ENCODE peak calls at places on chromosomes 1 and 21, in four cellular contexts. One of them, this sample, is unnamed.

GRCh38 chr1:67213164-67213563 is 46.9 kb downstream of the IL23R start:
- DNase-seq in heart left ventricle: no peak
- DNase-seq in ovary: no peak
- DNase-seq in esophagus squamous epithelium: no peak
- DNase-seq in this sample: peak

GRCh38 chr21:45546636-45547203 is 4.5 kb upstream of the SLC19A1 start:
- DNase-seq in heart left ventricle: no peak
- DNase-seq in ovary: peak
- DNase-seq in esophagus squamous epithelium: no peak
- DNase-seq in this sample: no peak

GRCh38 chr1:200983035-200983561 is 40.4 kb downstream of the KIF21B start:
- DNase-seq in heart left ventricle: no peak
- DNase-seq in ovary: no peak
- DNase-seq in esophagus squamous epithelium: no peak
- DNase-seq in this sample: no peak

GRCh38 chr1:151612506-151613274 is 840 bp downstream of the SNX27 start:
- DNase-seq in heart left ventricle: peak
- DNase-seq in ovary: peak
- DNase-seq in esophagus squamous epithelium: no peak
- DNase-seq in this sample: no peak

GRCh38 chr1:54980528-54981241 is at the start of gene TMEM61:
- DNase-seq in heart left ventricle: no peak
- DNase-seq in ovary: no peak
- DNase-seq in esophagus squamous epithelium: no peak
- DNase-seq in this sample: no peak

GRCh38 chr1:85282424-85282823 is 6.0 kb upstream of the BCL10 start:
- DNase-seq in heart left ventricle: no peak
- DNase-seq in ovary: no peak
- DNase-seq in esophagus squamous epithelium: no peak
- DNase-seq in this sample: no peak

GRCh38 chr1:244322791-244323521 is 128.8 kb downstream of the ADSS2 start:
- DNase-seq in heart left ventricle: peak
- DNase-seq in ovary: no peak
- DNase-seq in esophagus squamous epithelium: no peak
- DNase-seq in this sample: no peak

GRCh38 chr1:18684306-18684705 is 53.7 kb downstream of the PAX7 start:
- DNase-seq in heart left ventricle: no peak
- DNase-seq in ovary: no peak
- DNase-seq in esophagus squamous epithelium: no peak
- DNase-seq in this sample: no peak

GRCh38 chr1:98920441-98921110 is 84.1 kb downstream of the PLPPR5 start:
- DNase-seq in heart left ventricle: no peak
- DNase-seq in ovary: no peak
- DNase-seq in esophagus squamous epithelium: no peak
- DNase-seq in this sample: no peak

GRCh38 chr21:37425684-37426083 is 59.1 kb downstream of the DYRK1A start:
- DNase-seq in heart left ventricle: no peak
- DNase-seq in ovary: no peak
- DNase-seq in esophagus squamous epithelium: no peak
- DNase-seq in this sample: no peak

GRCh38 chr1:48908606-48909005 is 131.9 kb upstream of the BEND5 start:
- DNase-seq in heart left ventricle: no peak
- DNase-seq in ovary: no peak
- DNase-seq in esophagus squamous epithelium: no peak
- DNase-seq in this sample: no peak

GRCh38 chr21:26148834-26149354 is 21.7 kb downstream of the APP start:
- DNase-seq in heart left ventricle: no peak
- DNase-seq in ovary: no peak
- DNase-seq in esophagus squamous epithelium: no peak
- DNase-seq in this sample: no peak

GRCh38 chr1:59041878-59042277 is 255.0 kb upstream of the FGGY start:
- DNase-seq in heart left ventricle: no peak
- DNase-seq in ovary: no peak
- DNase-seq in esophagus squamous epithelium: no peak
- DNase-seq in this sample: no peak

GRCh38 chr1:153608089-153608672 is 4.8 kb downstream of the S100A16 start:
- DNase-seq in heart left ventricle: no peak
- DNase-seq in ovary: no peak
- DNase-seq in esophagus squamous epithelium: no peak
- DNase-seq in this sample: no peak

GRCh38 chr1:11634759-11635158 is 19.5 kb downstream of the FBXO2 start:
- DNase-seq in heart left ventricle: no peak
- DNase-seq in ovary: no peak
- DNase-seq in esophagus squamous epithelium: no peak
- DNase-seq in this sample: no peak

GRCh38 chr21:31176080-31176551 is 137.8 kb upstream of the KRTAP19-8 start:
- DNase-seq in heart left ventricle: no peak
- DNase-seq in ovary: no peak
- DNase-seq in esophagus squamous epithelium: no peak
- DNase-seq in this sample: no peak

GRCh38 chr1:152440635-152441471 is 26.8 kb upstream of the CRNN start:
- DNase-seq in heart left ventricle: peak
- DNase-seq in ovary: peak
- DNase-seq in esophagus squamous epithelium: no peak
- DNase-seq in this sample: peak

GRCh38 chr1:228794810-228795209 is 59.5 kb downstream of the RHOU start:
- DNase-seq in heart left ventricle: no peak
- DNase-seq in ovary: no peak
- DNase-seq in esophagus squamous epithelium: no peak
- DNase-seq in this sample: no peak

GRCh38 chr1:30027247-30027646 is 696.1 kb downstream of the MATN1 start:
- DNase-seq in heart left ventricle: no peak
- DNase-seq in ovary: no peak
- DNase-seq in esophagus squamous epithelium: no peak
- DNase-seq in this sample: peak

GRCh38 chr1:14567056-14567455 is 31.4 kb upstream of the KAZN start:
- DNase-seq in heart left ventricle: no peak
- DNase-seq in ovary: no peak
- DNase-seq in esophagus squamous epithelium: no peak
- DNase-seq in this sample: no peak

GRCh38 chr1:174965006-174965971 is 34.5 kb upstream of the CACYBP start:
- DNase-seq in heart left ventricle: no peak
- DNase-seq in ovary: no peak
- DNase-seq in esophagus squamous epithelium: no peak
- DNase-seq in this sample: no peak
- TF ChIP-seq POLR2A in heart left ventricle: no peak
- TF ChIP-seq POLR2A in ovary: no peak
- TF ChIP-seq POLR2A in esophagus squamous epithelium: no peak
- TF ChIP-seq POLR2A in this sample: no peak

DNA sequence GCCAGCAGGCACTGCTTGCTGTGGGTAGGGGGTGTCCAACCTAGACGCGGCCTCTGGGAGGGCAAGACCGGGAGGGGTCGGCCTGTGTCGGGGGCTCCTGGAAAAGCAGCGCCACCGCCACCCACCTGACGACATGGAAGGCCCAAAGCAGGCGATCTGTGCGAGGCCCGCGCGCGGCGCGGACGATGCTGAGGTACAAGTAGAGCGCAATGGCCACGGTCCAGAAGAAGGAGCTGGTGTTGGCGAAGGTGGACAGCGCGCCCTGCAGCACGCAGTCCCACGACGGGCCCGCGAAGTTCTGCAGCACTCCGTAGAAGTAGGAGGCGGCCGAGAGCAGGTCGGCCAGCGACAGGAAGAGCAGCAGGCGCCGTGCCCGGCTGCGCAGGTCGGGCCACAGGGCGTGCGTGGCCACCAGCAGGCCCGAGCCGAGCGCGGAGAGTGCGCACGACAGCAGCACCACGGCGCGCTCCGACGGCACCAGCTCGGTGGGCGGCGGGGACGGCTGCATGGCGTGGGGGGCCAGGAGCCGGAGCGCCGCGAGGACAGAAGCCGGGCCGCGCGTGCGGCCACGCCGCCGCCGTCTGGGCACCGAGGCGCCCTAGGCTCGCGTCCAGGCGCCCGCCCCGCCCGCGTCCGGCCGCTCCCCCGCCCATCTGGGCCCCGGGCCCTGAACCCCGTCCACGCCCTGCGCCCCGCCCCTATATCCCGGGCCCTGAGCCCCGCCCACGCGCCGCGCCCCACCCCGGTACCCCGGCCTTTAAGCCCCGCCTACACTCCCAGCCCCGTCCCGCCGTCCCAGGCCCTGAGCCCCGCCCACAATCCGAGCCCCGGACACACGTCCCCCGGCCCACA is at the start of gene GPR157:
- DNase-seq in heart left ventricle: peak
- DNase-seq in ovary: peak
- DNase-seq in esophagus squamous epithelium: peak
- DNase-seq in this sample: peak
- TF ChIP-seq POLR2A in heart left ventricle: peak
- TF ChIP-seq POLR2A in ovary: peak
- TF ChIP-seq POLR2A in esophagus squamous epithelium: no peak
- TF ChIP-seq POLR2A in this sample: peak

GRCh38 chr1:26281091-26281958 is 1.4 kb downstream of the SH3BGRL3 start:
- DNase-seq in heart left ventricle: no peak
- DNase-seq in ovary: no peak
- DNase-seq in esophagus squamous epithelium: no peak
- DNase-seq in this sample: no peak
- TF ChIP-seq POLR2A in heart left ventricle: no peak
- TF ChIP-seq POLR2A in ovary: no peak
- TF ChIP-seq POLR2A in esophagus squamous epithelium: no peak
- TF ChIP-seq POLR2A in this sample: no peak

GRCh38 chr1:110084226-110085078 is 14.0 kb upstream of the ALX3 start:
- DNase-seq in heart left ventricle: peak
- DNase-seq in ovary: peak
- DNase-seq in esophagus squamous epithelium: no peak
- DNase-seq in this sample: no peak
- TF ChIP-seq POLR2A in heart left ventricle: no peak
- TF ChIP-seq POLR2A in ovary: peak
- TF ChIP-seq POLR2A in esophagus squamous epithelium: no peak
- TF ChIP-seq POLR2A in this sample: no peak

GRCh38 chr21:41508415-41509205 is 652 bp upstream of the TMPRSS2 start:
- DNase-seq in heart left ventricle: no peak
- DNase-seq in ovary: no peak
- DNase-seq in esophagus squamous epithelium: no peak
- DNase-seq in this sample: no peak

GRCh38 chr21:41509206-41509496 is 1.2 kb upstream of the TMPRSS2 start:
- DNase-seq in heart left ventricle: no peak
- DNase-seq in ovary: no peak
- DNase-seq in esophagus squamous epithelium: no peak
- DNase-seq in this sample: no peak

GRCh38 chr21:41506526-41507520 is 1.1 kb downstream of the TMPRSS2 start:
- DNase-seq in heart left ventricle: no peak
- DNase-seq in ovary: no peak
- DNase-seq in esophagus squamous epithelium: no peak
- DNase-seq in this sample: no peak

GRCh38 chr21:41506005-41506404 is 2.0 kb downstream of the TMPRSS2 start:
- DNase-seq in heart left ventricle: no peak
- DNase-seq in ovary: no peak
- DNase-seq in esophagus squamous epithelium: no peak
- DNase-seq in this sample: no peak

GRCh38 chr21:41507521-41508414 is at the start of gene TMPRSS2:
- DNase-seq in heart left ventricle: no peak
- DNase-seq in ovary: no peak
- DNase-seq in esophagus squamous epithelium: no peak
- DNase-seq in this sample: no peak
- TF ChIP-seq POLR2A in heart left ventricle: no peak
- TF ChIP-seq POLR2A in ovary: no peak
- TF ChIP-seq POLR2A in esophagus squamous epithelium: no peak
- TF ChIP-seq POLR2A in this sample: no peak